ENCODE peak calls at places on chromosomes 4 and X, in ten cellular contexts. Y is sigmoid colon, N is K562, U is SK-N-SH, G is breast epithelium, X is GM23338, I is upper lobe of left lung, V is GM12891, E is GM12892, L is SK-N-MC. Z is an unnamed sample.

GRCh38 chr4:143404555-143404954 is 67.9 kb downstream of the GAB1 start:
- DNase-seq in G (no peak), E (no peak), Y (no peak), N (no peak), V (no peak), L (no peak), I (no peak), X (no peak), U (no peak), Z (no peak)

GRCh38 chr4:119729815-119730643 is 101.4 kb upstream of the PDE5A start:
- DNase-seq in L (no peak), V (no peak), N (no peak), G (no peak), I (no peak), X (no peak), E (no peak), Y (no peak), U (peak), Z (no peak)

GRCh38 chr4:124459922-124460301 is 252.6 kb downstream of the ANKRD50 start:
- DNase-seq in E (no peak), L (no peak), I (no peak), X (peak), N (no peak), G (no peak), Y (no peak), U (no peak), V (no peak), Z (no peak)

GRCh38 chr4:183738081-183738673 is 79.1 kb downstream of the TRAPPC11 start:
- DNase-seq in U (no peak), E (no peak), Y (no peak), L (no peak), G (no peak), N (no peak), V (no peak), X (no peak), I (no peak), Z (no peak)

GRCh38 chr4:63526251-63526650 is 883.0 kb downstream of the TECRL start:
- DNase-seq in G (no peak), N (no peak), X (no peak), U (no peak), E (no peak), Y (no peak), L (no peak), I (no peak), V (no peak), Z (no peak)

GRCh38 chr4:81136161-81136910 is 78.7 kb downstream of the PRKG2 start:
- DNase-seq in U (no peak), G (no peak), X (no peak), E (no peak), N (no peak), Y (peak), V (no peak), I (no peak), L (no peak), Z (no peak)

GRCh38 chrX:71245159-71245558 is 8.8 kb downstream of the ZMYM3 start:
- DNase-seq in E (no peak), Y (no peak), I (no peak), L (no peak), X (no peak), N (no peak), V (no peak), U (no peak), G (no peak), Z (no peak)

GRCh38 chrX:143455045-143455444 is 62.2 kb downstream of the SPANXN3 start:
- DNase-seq in X (no peak), Y (no peak), L (no peak), U (no peak), I (no peak), G (no peak), N (no peak), V (no peak), E (no peak), Z (no peak)

GRCh38 chr4:84578540-84579409 is 4.2 kb upstream of the CDS1 start:
- DNase-seq in Y (no peak), X (peak), U (peak), V (no peak), G (no peak), N (peak), L (no peak), E (no peak), I (peak), Z (no peak)

GRCh38 chr4:97998203-97998602 is 145.1 kb downstream of the STPG2 start:
- DNase-seq in X (no peak), U (no peak), I (no peak), E (no peak), V (no peak), Y (no peak), L (no peak), N (no peak), G (no peak), Z (no peak)

GRCh38 chrX:44873415-44874270 is 655 bp downstream of the KDM6A start:
- DNase-seq in L (no peak), U (peak), N (peak), E (peak), Y (peak), X (peak), G (peak), I (peak), V (no peak), Z (peak)
- TF ChIP-seq POLR2AphosphoS5 in L (no peak), U (no peak), N (no peak), E (peak), Y (no peak), X (no peak), G (peak), I (no peak), V (no peak), Z (no peak)

DNA sequence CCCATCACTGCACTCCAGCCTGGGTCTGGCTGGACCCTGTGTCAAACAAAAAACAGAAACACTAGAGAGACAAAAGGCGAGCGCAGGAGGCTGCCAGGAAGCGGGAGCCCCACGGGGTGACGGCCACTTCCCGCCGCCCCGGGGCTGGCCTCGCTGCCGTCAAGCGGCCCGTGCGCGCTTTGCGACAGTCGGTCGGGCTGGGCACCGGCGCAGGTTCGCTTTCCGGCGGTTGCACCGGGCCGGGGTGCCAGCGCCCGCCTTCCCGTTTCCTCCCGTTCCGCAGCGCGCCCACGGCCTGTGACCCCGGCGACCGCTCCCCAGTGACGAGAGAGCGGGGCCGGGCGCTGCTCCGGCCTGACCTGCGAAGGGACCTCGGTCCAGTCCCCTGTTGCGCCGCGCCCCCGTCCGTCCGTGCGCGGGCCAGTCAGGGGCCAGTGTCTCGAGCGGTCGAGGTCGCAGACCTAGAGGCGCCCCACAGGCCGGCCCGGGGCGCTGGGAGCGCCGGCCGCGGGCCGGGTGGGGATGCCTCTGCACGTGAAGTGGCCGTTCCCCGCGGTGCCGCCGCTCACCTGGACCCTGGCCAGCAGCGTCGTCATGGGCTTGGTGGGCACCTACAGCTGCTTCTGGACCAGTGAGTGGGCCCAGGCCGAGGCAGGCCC is at the start of gene TAFAZZIN:
- DNase-seq in G (peak), E (peak), X (peak), L (no peak), Y (peak), I (peak), V (peak), N (peak), U (peak), Z (peak)
- TF ChIP-seq POLR2AphosphoS5 in G (no peak), E (peak), X (peak), L (peak), Y (peak), I (peak), V (peak), N (peak), U (peak), Z (no peak)

DNA sequence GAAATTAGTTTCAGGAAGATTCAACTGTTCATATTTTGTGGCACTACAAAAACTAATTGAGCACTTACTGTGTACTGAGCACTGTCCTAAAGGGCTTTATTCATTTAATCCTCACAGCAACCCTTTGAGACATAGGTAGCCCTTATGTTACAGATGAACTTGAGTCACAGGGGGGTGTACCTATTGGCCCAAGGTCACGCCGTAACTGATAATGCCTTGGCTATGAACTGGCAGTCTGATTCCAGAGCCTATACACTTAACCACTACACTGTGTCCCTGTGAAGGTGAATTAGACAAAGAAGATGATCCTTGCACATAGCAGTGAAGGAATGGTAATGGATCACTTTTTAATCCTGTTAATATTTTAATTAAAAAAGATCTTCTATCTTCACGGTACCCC is 12.0 kb downstream of the TMEM165 start:
- DNase-seq in V (no peak), N (no peak), I (no peak), Y (no peak), L (no peak), G (no peak), E (no peak), U (no peak), X (no peak), Z (no peak)
- TF ChIP-seq POLR2AphosphoS5 in V (no peak), N (no peak), I (no peak), Y (no peak), L (no peak), G (no peak), E (no peak), U (no peak), X (no peak), Z (no peak)

GRCh38 chrX:112818114-112819012 is 22.3 kb downstream of the AMOT start:
- DNase-seq in L (no peak), Y (no peak), V (no peak), N (no peak), X (peak), I (no peak), G (peak), E (no peak), U (no peak), Z (no peak)
- TF ChIP-seq POLR2AphosphoS5 in L (no peak), Y (no peak), V (no peak), N (no peak), X (no peak), I (no peak), G (no peak), E (no peak), U (no peak), Z (no peak)

GRCh38 chrX:7112071-7112470 is 35.4 kb upstream of the STS start:
- DNase-seq in V (no peak), X (no peak), Y (no peak), E (no peak), N (no peak), U (no peak), I (no peak), L (no peak), G (no peak), Z (no peak)
- TF ChIP-seq POLR2AphosphoS5 in V (no peak), X (no peak), Y (no peak), E (no peak), N (no peak), U (no peak), I (no peak), L (no peak), G (no peak), Z (no peak)

DNA sequence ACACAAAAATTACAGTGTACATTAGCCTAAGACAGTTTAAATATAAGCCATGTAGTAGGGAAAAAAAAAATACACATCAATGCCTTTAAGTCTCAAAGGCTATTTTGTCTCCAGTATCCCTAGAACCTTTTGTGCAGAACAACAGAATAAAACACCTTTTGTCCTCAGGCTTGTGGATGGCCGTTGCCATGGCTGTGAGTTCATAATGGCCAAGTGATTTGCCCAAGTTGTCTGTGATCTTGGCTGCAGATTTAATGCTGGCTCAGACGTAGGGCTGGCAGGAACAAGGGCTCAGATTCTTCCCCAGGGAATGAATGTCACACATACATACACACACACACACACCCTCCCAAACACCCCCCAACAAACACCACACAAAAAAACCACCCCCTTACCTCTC is 25.3 kb downstream of the GPM6B start:
- DNase-seq in L (no peak), X (no peak), N (no peak), U (no peak), Y (no peak), E (no peak), I (no peak), V (no peak), G (peak), Z (no peak)
- TF ChIP-seq POLR2AphosphoS5 in L (no peak), X (no peak), N (no peak), U (no peak), Y (no peak), E (no peak), I (no peak), V (no peak), G (no peak), Z (no peak)

DNA sequence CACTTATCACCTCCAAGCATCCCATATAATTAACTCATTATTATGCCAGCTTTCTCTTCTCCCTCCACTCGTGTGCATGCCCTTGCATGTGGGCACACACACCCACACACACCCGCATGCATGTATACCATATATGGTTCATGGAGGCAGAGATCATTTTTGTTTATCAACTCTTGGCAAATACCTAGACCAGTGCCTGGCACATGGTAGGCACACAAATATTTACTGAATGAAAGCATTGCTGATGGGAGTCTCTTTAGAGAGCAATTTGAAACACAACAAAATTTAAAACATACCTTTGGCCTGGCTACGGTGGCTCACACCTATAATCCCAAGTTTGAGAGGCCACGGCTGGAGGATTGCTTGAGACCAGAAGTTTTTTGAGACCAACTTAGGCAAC is 51.1 kb upstream of the SLC10A4 start:
- DNase-seq in N (no peak), L (no peak), G (no peak), E (no peak), U (no peak), V (no peak), X (no peak), I (no peak), Y (no peak), Z (no peak)
- TF ChIP-seq POLR2AphosphoS5 in N (no peak), L (no peak), G (no peak), E (no peak), U (no peak), V (no peak), X (no peak), I (no peak), Y (no peak), Z (no peak)

GRCh38 chr4:6916587-6917444 is 7.2 kb downstream of the TBC1D14 start:
- DNase-seq in E (no peak), U (no peak), G (peak), V (no peak), I (peak), Y (peak), X (no peak), L (no peak), N (peak), Z (no peak)

GRCh38 chr4:6918345-6918744 is 8.7 kb downstream of the TBC1D14 start:
- DNase-seq in V (no peak), L (no peak), Y (peak), X (no peak), E (no peak), N (no peak), I (no peak), U (no peak), G (no peak), Z (no peak)

GRCh38 chr4:6916069-6916586 is 6.5 kb downstream of the TBC1D14 start:
- DNase-seq in E (no peak), G (no peak), U (no peak), Y (peak), V (no peak), X (no peak), I (no peak), N (no peak), L (no peak), Z (peak)

GRCh38 chr4:6915041-6916005 is 5.7 kb downstream of the TBC1D14 start:
- DNase-seq in V (no peak), I (no peak), L (no peak), G (no peak), N (no peak), U (no peak), X (no peak), Y (peak), E (no peak), Z (no peak)

DNA sequence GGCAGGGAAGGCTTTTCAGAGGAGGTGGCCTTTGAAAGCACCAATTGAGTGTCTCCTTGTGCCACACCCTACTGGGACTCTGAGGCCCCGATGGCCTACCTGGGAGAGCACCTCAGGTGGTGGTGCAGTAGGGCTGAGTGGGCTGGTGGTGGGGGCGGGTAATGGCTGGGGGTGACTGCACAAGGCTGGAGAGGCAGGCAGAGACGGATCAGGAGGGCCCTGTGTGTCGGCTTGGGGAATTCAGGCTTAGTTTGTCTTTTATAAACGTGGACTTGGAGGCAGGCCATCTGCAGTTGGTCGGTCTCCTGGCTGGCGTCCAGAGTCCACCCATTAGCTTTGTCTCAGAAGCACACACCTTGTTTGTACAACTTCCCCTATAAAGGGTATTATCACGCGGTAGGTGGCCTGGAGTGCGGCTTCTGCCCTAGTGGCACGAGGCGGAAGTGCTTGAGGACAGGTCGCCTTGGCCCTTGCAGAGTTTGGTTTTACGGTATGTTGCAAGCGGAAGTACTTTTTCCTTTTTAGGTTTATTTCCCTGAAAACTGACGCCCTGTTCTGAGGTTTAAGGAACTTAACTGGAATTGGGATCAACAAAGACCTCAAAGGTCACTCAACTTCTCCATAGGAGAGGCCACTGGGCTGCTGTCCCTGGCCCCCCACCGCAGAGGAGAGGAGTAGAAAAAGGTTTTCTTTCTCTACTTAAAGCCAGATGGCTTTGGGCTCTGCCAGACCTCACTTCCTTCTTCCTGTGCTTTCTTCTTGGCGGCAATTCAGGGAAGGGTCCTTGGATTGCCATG is 8.0 kb downstream of the TBC1D14 start:
- DNase-seq in L (no peak), E (no peak), U (peak), G (peak), X (peak), Y (peak), I (peak), N (peak), V (no peak), Z (no peak)
- TF ChIP-seq POLR2AphosphoS5 in L (no peak), E (no peak), U (no peak), G (peak), X (no peak), Y (peak), I (peak), N (peak), V (no peak), Z (no peak)

GRCh38 chr4:151153585-151153984 is 54.2 kb downstream of the RPS3A start:
- DNase-seq in E (no peak), X (no peak), Y (no peak), L (no peak), V (no peak), N (no peak), I (no peak), G (no peak), U (no peak), Z (no peak)
- TF ChIP-seq POLR2AphosphoS5 in E (no peak), X (no peak), Y (peak), L (no peak), V (no peak), N (no peak), I (no peak), G (no peak), U (no peak), Z (no peak)

GRCh38 chrX:118148737-118149136 is 32.1 kb upstream of the KLHL13 start:
- DNase-seq in I (no peak), N (no peak), E (no peak), X (no peak), G (no peak), L (no peak), V (no peak), U (no peak), Y (no peak), Z (no peak)
- TF ChIP-seq POLR2AphosphoS5 in I (no peak), N (no peak), E (no peak), X (no peak), G (no peak), L (no peak), V (no peak), U (no peak), Y (no peak), Z (no peak)